ENCODE peak calls at places on chromosomes 7 and 10, in six cellular contexts. G, Q, S, D, A and O are unnamed samples.
A peak's percentile ranks its signal among the peaks of the same experiment; 100 is the strongest.

GRCh38 chr7:121561717-121562116 is 165.6 kb upstream of the FAM3C start:
- DNase-seq in A (no peak), G (no peak), Q (no peak), D (peak; percentile 19), S (no peak), O (no peak)

GRCh38 chr10:124864421-124865193 is 63.0 kb downstream of the ABRAXAS2 start:
- DNase-seq in G (peak; percentile 81), Q (no peak), D (no peak), S (no peak), A (no peak), O (no peak)

GRCh38 chr7:79922894-79923293 is 211.7 kb upstream of the GNAI1 start:
- DNase-seq in D (no peak), Q (no peak), A (no peak), S (no peak), G (no peak), O (no peak)

GRCh38 chr7:156751319-156751718 is 110.7 kb downstream of the RNF32 start:
- DNase-seq in A (peak; percentile 46), G (no peak), S (no peak), D (no peak), Q (no peak), O (peak; percentile 86)

GRCh38 chr7:127979113-127979727 is 52.0 kb downstream of the LRRC4 start:
- DNase-seq in G (no peak), Q (no peak), S (no peak), D (no peak), A (no peak), O (no peak)

GRCh38 chr10:29841724-29842649 is 207.2 kb upstream of the SVIL start:
- DNase-seq in Q (no peak), S (peak; percentile 22), A (no peak), G (peak; percentile 75), D (peak; percentile 97), O (no peak)

GRCh38 chr10:33453081-33453850 is 118.8 kb upstream of the NRP1 start:
- DNase-seq in G (no peak), S (no peak), Q (no peak), A (no peak), D (peak; percentile 27), O (no peak)

GRCh38 chr10:37710831-37711616 is 146.4 kb downstream of the ZNF248 start:
- DNase-seq in D (no peak), Q (no peak), S (no peak), A (no peak), G (no peak), O (no peak)

GRCh38 chr10:71615538-71616329 is 103.8 kb downstream of the C10orf105 start:
- DNase-seq in S (no peak), D (no peak), Q (no peak), A (no peak), G (no peak), O (no peak)

GRCh38 chr7:25887795-25888559 is 264.0 kb upstream of the NFE2L3 start:
- DNase-seq in S (no peak), A (no peak), Q (no peak), D (no peak), G (no peak), O (no peak)

GRCh38 chr7:28536259-28536658 is 123.9 kb downstream of the CREB5 start:
- DNase-seq in D (no peak), A (no peak), Q (no peak), S (peak; percentile 30), G (no peak), O (no peak)